ENCODE peak calls at places on chromosome 6, in eight cellular contexts. Q is CD8-positive, alpha-beta T cell; K is lower lobe of right lung; M is astrocyte of the spinal cord; Z is body of pancreas; R is tibial artery; C is coronary artery; H is heart right ventricle. J is an unnamed sample.

GRCh38 chr6:27297857-27298730 is 14.0 kb downstream of the POM121L2 start:
- DNase-seq in Q (no peak), K (no peak), M (peak; percentile 50), Z (no peak), R (no peak), C (no peak), H (no peak), J (peak; percentile 59)

GRCh38 chr6:28673800-28674671 is 148.4 kb downstream of the GPX5 start:
- DNase-seq in Q (no peak), K (no peak), M (peak; percentile 71), Z (peak; percentile 10), R (no peak), C (no peak), H (no peak), J (peak; percentile 75)

GRCh38 chr6:126372626-126373025 is 32.7 kb downstream of the CENPW start:
- DNase-seq in Q (no peak), K (no peak), M (no peak), Z (no peak), R (no peak), C (no peak), H (no peak), J (no peak)

GRCh38 chr6:25655746-25656145 is 3.7 kb downstream of the SCGN start:
- DNase-seq in Q (no peak), K (no peak), M (no peak), Z (peak; percentile 23), R (no peak), C (no peak), H (no peak), J (peak; percentile 34)

GRCh38 chr6:46677314-46677654 is 10.4 kb upstream of the TDRD6 start:
- DNase-seq in Q (no peak), K (no peak), M (no peak), Z (no peak), R (no peak), C (no peak), H (no peak), J (peak; percentile 1)

GRCh38 chr6:56724455-56724854 is 81.8 kb upstream of the DST start:
- DNase-seq in Q (no peak), K (no peak), M (peak; percentile 59), Z (no peak), R (no peak), C (no peak), H (no peak), J (no peak)

GRCh38 chr6:28443112-28443773 is at the start of gene ZSCAN23:
- DNase-seq in Q (peak; percentile 80), K (peak; percentile 78), M (peak; percentile 89), Z (peak; percentile 67), R (peak; percentile 69), C (peak; percentile 80), H (peak; percentile 77), J (peak; percentile 85)

GRCh38 chr6:169905041-169905807 is 153.8 kb downstream of the ERMARD start:
- DNase-seq in Q (no peak), K (no peak), M (peak; percentile 62), Z (peak; percentile 87), R (no peak), C (no peak), H (peak; percentile 59), J (peak; percentile 88)

GRCh38 chr6:99359800-99360199 is 10.3 kb upstream of the FAXC start:
- DNase-seq in Q (no peak), K (no peak), M (no peak), Z (no peak), R (no peak), C (no peak), H (no peak), J (no peak)

GRCh38 chr6:47512872-47513271 is 35.3 kb downstream of the CD2AP start:
- DNase-seq in Q (no peak), K (no peak), M (peak; percentile 22), Z (no peak), R (no peak), C (no peak), H (no peak), J (peak; percentile 3)

GRCh38 chr6:148657053-148657452 is 89.8 kb upstream of the UST start:
- DNase-seq in Q (no peak), K (no peak), M (no peak), Z (peak; percentile 33), R (no peak), C (no peak), H (no peak), J (peak; percentile 83)

GRCh38 chr6:35028781-35029180 is 112.4 kb downstream of the TCP11 start:
- DNase-seq in Q (no peak), K (no peak), M (no peak), Z (no peak), R (no peak), C (no peak), H (no peak), J (no peak)

GRCh38 chr6:44217332-44218143 is 812 bp downstream of the MYMX start:
- DNase-seq in Q (no peak), K (no peak), M (peak; percentile 54), Z (peak; percentile 77), R (peak; percentile 92), C (peak; percentile 91), H (peak; percentile 58), J (peak; percentile 62)

GRCh38 chr6:148973809-148974208 is 227.0 kb downstream of the UST start:
- DNase-seq in Q (no peak), K (no peak), M (peak; percentile 62), Z (no peak), R (no peak), C (no peak), H (no peak), J (peak; percentile 31)

GRCh38 chr6:37938909-37939308 is 119.4 kb downstream of the ZFAND3 start:
- DNase-seq in Q (no peak), K (no peak), M (peak; percentile 14), Z (no peak), R (no peak), C (no peak), H (no peak), J (no peak)

GRCh38 chr6:169846286-169847056 is 95.0 kb downstream of the ERMARD start:
- DNase-seq in Q (no peak), K (no peak), M (no peak), Z (no peak), R (no peak), C (peak; percentile 55), H (no peak), J (no peak)

GRCh38 chr6:111653961-111654360 is 48.3 kb upstream of the TRAF3IP2 start:
- DNase-seq in Q (no peak), K (no peak), M (no peak), Z (no peak), R (no peak), C (no peak), H (no peak), J (no peak)

GRCh38 chr6:44636576-44637248 is 249.2 kb downstream of the CDC5L start:
- DNase-seq in Q (no peak), K (no peak), M (no peak), Z (no peak), R (no peak), C (no peak), H (no peak), J (no peak)

GRCh38 chr6:24205020-24205492 is 79.0 kb downstream of the NRSN1 start:
- DNase-seq in Q (no peak), K (no peak), M (peak; percentile 51), Z (peak; percentile 6), R (no peak), C (no peak), H (no peak), J (peak; percentile 61)

GRCh38 chr6:7390218-7390878 is 740 bp downstream of the RIOK1 start:
- DNase-seq in Q (no peak), K (no peak), M (no peak), Z (no peak), R (no peak), C (no peak), H (no peak), J (no peak)
- TF ChIP-seq CTCF in Q (no peak), K (no peak), M (peak; percentile 2), Z (no peak), R (no peak), C (no peak), H (no peak), J (peak; percentile 7)

DNA sequence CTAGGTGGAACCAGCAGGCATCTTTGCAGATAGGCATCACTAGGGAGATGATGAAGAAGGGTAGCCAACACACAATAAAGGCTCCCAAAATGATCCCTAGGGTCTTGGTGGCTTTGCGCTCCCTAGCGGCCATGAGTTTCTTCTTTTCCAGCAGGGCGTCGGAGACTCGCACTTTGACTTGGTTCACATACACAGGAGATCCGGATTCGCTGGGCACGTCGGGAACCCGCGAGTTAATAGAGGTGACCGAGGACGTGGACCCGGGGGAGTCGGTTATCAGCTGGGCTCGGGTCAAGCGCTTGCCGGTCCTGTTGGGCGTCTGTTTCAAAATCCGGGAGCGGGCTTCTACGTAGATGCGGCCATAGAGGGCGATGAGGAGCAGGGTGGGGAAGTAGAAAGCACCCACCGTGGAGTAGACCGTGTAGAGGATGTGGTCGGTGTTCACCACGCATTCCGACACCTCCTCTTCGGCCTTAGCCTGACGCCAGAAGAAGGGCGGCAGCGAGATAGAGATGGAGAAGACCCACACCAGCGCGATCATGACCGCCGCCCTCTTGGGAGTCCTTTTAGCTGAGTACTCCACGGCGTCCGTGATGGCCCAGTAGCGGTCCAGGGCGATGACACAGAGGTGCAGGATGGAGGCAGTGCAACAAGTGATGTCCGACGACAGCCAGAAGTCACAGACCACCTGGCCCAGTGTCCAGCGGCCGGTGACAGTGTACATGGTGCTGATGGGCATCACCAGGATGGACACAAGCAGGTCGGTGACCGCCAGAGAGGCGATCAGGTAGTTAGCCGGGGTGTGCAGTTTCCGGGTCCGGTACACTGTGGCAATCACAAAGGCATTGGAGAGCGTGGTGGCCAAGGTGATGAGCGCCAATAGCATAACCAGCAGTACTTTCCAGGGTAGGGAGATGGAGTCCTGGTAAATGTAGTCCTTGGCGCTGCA is 658 bp downstream of the HTR1B start:
- DNase-seq in Q (no peak), K (peak; percentile 36), M (peak; percentile 51), Z (no peak), R (peak; percentile 77), C (peak; percentile 79), H (no peak), J (no peak)
- TF ChIP-seq CTCF in Q (no peak), K (no peak), M (peak; percentile 44), Z (no peak), R (peak; percentile 44), C (peak; percentile 32), H (no peak), J (no peak)

GRCh38 chr6:163583558-163583957 is 169.0 kb downstream of the QKI start:
- DNase-seq in Q (no peak), K (no peak), M (no peak), Z (no peak), R (no peak), C (no peak), H (no peak), J (no peak)
- TF ChIP-seq CTCF in Q (no peak), K (no peak), M (no peak), Z (no peak), R (no peak), C (no peak), H (no peak), J (no peak)

GRCh38 chr6:63249875-63250482 is 38.7 kb downstream of the FKBP1C start:
- DNase-seq in Q (no peak), K (no peak), M (no peak), Z (no peak), R (no peak), C (no peak), H (no peak), J (no peak)

GRCh38 chr6:63245420-63245819 is 34.2 kb downstream of the FKBP1C start:
- DNase-seq in Q (no peak), K (no peak), M (no peak), Z (no peak), R (no peak), C (no peak), H (no peak), J (peak; percentile 24)

DNA sequence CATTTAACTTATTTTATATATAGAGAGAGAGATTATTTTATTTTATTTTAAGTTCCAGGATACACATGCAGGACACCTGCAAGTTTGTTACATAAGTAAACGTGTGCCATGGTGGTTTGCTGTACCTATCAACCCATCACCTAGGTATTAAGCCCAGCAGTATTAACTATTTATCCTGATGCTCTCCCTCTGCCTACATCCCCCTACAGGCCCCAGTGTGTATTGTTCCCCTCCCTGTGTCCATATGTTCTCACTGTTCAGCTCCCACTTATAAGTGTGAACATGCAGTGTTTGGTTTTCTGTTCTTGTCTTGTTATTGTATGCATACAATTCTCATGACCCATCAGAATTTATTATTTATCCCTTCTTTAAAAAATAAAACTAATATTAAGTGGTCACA is 34.6 kb downstream of the FKBP1C start:
- DNase-seq in Q (no peak), K (no peak), M (no peak), Z (no peak), R (no peak), C (no peak), H (no peak), J (peak; percentile 14)
- TF ChIP-seq CTCF in Q (no peak), K (no peak), M (no peak), Z (no peak), R (no peak), C (no peak), H (no peak), J (no peak)

J was measured in MCF 10A.